ENCODE peak calls at places on chromosomes 6 and 20, in eight cellular contexts. One of them, this sample, is unnamed.

GRCh38 chr6:82217014-82217621 is 30.4 kb downstream of the IBTK start:
- DNase-seq in WTC11: no peak
- DNase-seq in nephron progenitor cell: no peak
- DNase-seq in heart left ventricle: no peak
- DNase-seq in endothelial cell: no peak
- DNase-seq in Panc1: no peak
- DNase-seq in endodermal cell: no peak
- DNase-seq in left ventricle myocardium inferior: no peak
- DNase-seq in this sample: no peak

GRCh38 chr6:138957903-138958302 is 30.1 kb downstream of the REPS1 start:
- DNase-seq in WTC11: no peak
- DNase-seq in nephron progenitor cell: no peak
- DNase-seq in heart left ventricle: no peak
- DNase-seq in endothelial cell: no peak
- DNase-seq in Panc1: no peak
- DNase-seq in endodermal cell: no peak
- DNase-seq in left ventricle myocardium inferior: no peak
- DNase-seq in this sample: no peak

GRCh38 chr20:645318-646106 is 7.5 kb downstream of the SRXN1 start:
- DNase-seq in WTC11: peak
- DNase-seq in nephron progenitor cell: peak
- DNase-seq in heart left ventricle: peak
- DNase-seq in endothelial cell: peak
- DNase-seq in Panc1: peak
- DNase-seq in endodermal cell: peak
- DNase-seq in left ventricle myocardium inferior: peak
- DNase-seq in this sample: peak

GRCh38 chr6:148242180-148242579 is 100.5 kb upstream of the SASH1 start:
- DNase-seq in WTC11: no peak
- DNase-seq in nephron progenitor cell: no peak
- DNase-seq in heart left ventricle: no peak
- DNase-seq in endothelial cell: no peak
- DNase-seq in Panc1: no peak
- DNase-seq in endodermal cell: no peak
- DNase-seq in left ventricle myocardium inferior: no peak
- DNase-seq in this sample: no peak

GRCh38 chr6:105428342-105428957 is 25.6 kb upstream of the PREP start:
- DNase-seq in WTC11: no peak
- DNase-seq in nephron progenitor cell: no peak
- DNase-seq in heart left ventricle: no peak
- DNase-seq in endothelial cell: no peak
- DNase-seq in Panc1: no peak
- DNase-seq in endodermal cell: no peak
- DNase-seq in left ventricle myocardium inferior: no peak
- DNase-seq in this sample: no peak

GRCh38 chr6:33359331-33359730 is 32.3 kb upstream of the KIFC1 start:
- DNase-seq in WTC11: no peak
- DNase-seq in nephron progenitor cell: no peak
- DNase-seq in heart left ventricle: no peak
- DNase-seq in endothelial cell: no peak
- DNase-seq in Panc1: no peak
- DNase-seq in endodermal cell: no peak
- DNase-seq in left ventricle myocardium inferior: no peak
- DNase-seq in this sample: no peak

GRCh38 chr6:32668226-32668747 is 1.8 kb upstream of the HLA-DQB1 start:
- DNase-seq in WTC11: no peak
- DNase-seq in nephron progenitor cell: no peak
- DNase-seq in heart left ventricle: peak
- DNase-seq in endothelial cell: no peak
- DNase-seq in Panc1: no peak
- DNase-seq in endodermal cell: peak
- DNase-seq in left ventricle myocardium inferior: no peak
- DNase-seq in this sample: no peak

GRCh38 chr20:32470025-32470861 is 112.1 kb downstream of the ASXL1 start:
- DNase-seq in WTC11: peak
- DNase-seq in nephron progenitor cell: peak
- DNase-seq in heart left ventricle: peak
- DNase-seq in endothelial cell: peak
- DNase-seq in Panc1: no peak
- DNase-seq in endodermal cell: peak
- DNase-seq in left ventricle myocardium inferior: peak
- DNase-seq in this sample: no peak

GRCh38 chr6:44338228-44339122 is 4.0 kb upstream of the SPATS1 start:
- DNase-seq in WTC11: peak
- DNase-seq in nephron progenitor cell: peak
- DNase-seq in heart left ventricle: peak
- DNase-seq in endothelial cell: peak
- DNase-seq in Panc1: peak
- DNase-seq in endodermal cell: peak
- DNase-seq in left ventricle myocardium inferior: peak
- DNase-seq in this sample: peak

GRCh38 chr6:67394254-67394653 is 1240.8 kb upstream of the ADGRB3 start:
- DNase-seq in WTC11: no peak
- DNase-seq in nephron progenitor cell: no peak
- DNase-seq in heart left ventricle: no peak
- DNase-seq in endothelial cell: no peak
- DNase-seq in Panc1: no peak
- DNase-seq in endodermal cell: no peak
- DNase-seq in left ventricle myocardium inferior: no peak
- DNase-seq in this sample: no peak

GRCh38 chr6:113596907-113597583 is 260.1 kb upstream of the MARCKS start:
- DNase-seq in WTC11: no peak
- DNase-seq in nephron progenitor cell: peak
- DNase-seq in heart left ventricle: peak
- DNase-seq in endothelial cell: no peak
- DNase-seq in Panc1: no peak
- DNase-seq in endodermal cell: no peak
- DNase-seq in left ventricle myocardium inferior: no peak
- DNase-seq in this sample: no peak

GRCh38 chr20:38210741-38211140 is 45.7 kb upstream of the TGM2 start:
- DNase-seq in WTC11: no peak
- DNase-seq in nephron progenitor cell: no peak
- DNase-seq in heart left ventricle: no peak
- DNase-seq in endothelial cell: no peak
- DNase-seq in Panc1: no peak
- DNase-seq in endodermal cell: no peak
- DNase-seq in left ventricle myocardium inferior: no peak
- DNase-seq in this sample: no peak

GRCh38 chr6:166830891-166831363 is 125.4 kb downstream of the RNASET2 start:
- DNase-seq in WTC11: no peak
- DNase-seq in nephron progenitor cell: no peak
- DNase-seq in heart left ventricle: no peak
- DNase-seq in endothelial cell: no peak
- DNase-seq in Panc1: no peak
- DNase-seq in endodermal cell: no peak
- DNase-seq in left ventricle myocardium inferior: no peak
- DNase-seq in this sample: no peak

GRCh38 chr20:9838035-9838377 is 870 bp downstream of the PAK5 start:
- DNase-seq in WTC11: no peak
- DNase-seq in nephron progenitor cell: peak
- DNase-seq in heart left ventricle: no peak
- DNase-seq in endothelial cell: no peak
- DNase-seq in Panc1: no peak
- DNase-seq in endodermal cell: no peak
- DNase-seq in left ventricle myocardium inferior: no peak
- DNase-seq in this sample: no peak

GRCh38 chr6:7169296-7169721 is 61.5 kb downstream of the RREB1 start:
- DNase-seq in WTC11: no peak
- DNase-seq in nephron progenitor cell: no peak
- DNase-seq in heart left ventricle: peak
- DNase-seq in endothelial cell: no peak
- DNase-seq in Panc1: no peak
- DNase-seq in endodermal cell: no peak
- DNase-seq in left ventricle myocardium inferior: peak
- DNase-seq in this sample: no peak

GRCh38 chr20:1827974-1828785 is 67.0 kb upstream of the SIRPA start:
- DNase-seq in WTC11: no peak
- DNase-seq in nephron progenitor cell: no peak
- DNase-seq in heart left ventricle: peak
- DNase-seq in endothelial cell: no peak
- DNase-seq in Panc1: no peak
- DNase-seq in endodermal cell: no peak
- DNase-seq in left ventricle myocardium inferior: peak
- DNase-seq in this sample: no peak

GRCh38 chr6:27273783-27274182 is 26.3 kb downstream of the PRSS16 start:
- DNase-seq in WTC11: no peak
- DNase-seq in nephron progenitor cell: no peak
- DNase-seq in heart left ventricle: no peak
- DNase-seq in endothelial cell: no peak
- DNase-seq in Panc1: no peak
- DNase-seq in endodermal cell: no peak
- DNase-seq in left ventricle myocardium inferior: no peak
- DNase-seq in this sample: no peak

GRCh38 chr6:132365319-132365907 is 35.9 kb downstream of the MOXD1 start:
- DNase-seq in WTC11: no peak
- DNase-seq in nephron progenitor cell: peak
- DNase-seq in heart left ventricle: no peak
- DNase-seq in endothelial cell: no peak
- DNase-seq in Panc1: no peak
- DNase-seq in endodermal cell: peak
- DNase-seq in left ventricle myocardium inferior: no peak
- DNase-seq in this sample: no peak

DNA sequence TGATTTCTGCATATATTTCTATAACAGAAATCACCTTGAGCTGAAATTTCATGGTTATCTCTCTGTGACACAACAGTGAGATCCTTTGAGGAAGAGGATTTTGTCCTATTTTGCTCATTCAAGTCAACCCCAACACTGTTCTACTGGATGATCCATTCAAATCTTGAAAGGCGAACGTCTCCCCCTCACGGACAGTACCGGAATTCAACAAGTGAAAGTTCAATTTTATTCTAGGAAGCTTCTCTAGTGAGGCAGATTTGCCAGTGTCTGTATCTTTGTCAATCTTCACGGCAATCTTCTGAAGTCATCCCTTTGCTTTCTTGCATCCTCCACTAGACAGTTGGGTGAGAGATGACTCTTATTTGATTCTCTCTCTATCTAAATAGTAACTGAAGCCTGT is 91.7 kb upstream of the PDE7B start:
- DNase-seq in WTC11: peak
- DNase-seq in nephron progenitor cell: no peak
- DNase-seq in heart left ventricle: no peak
- DNase-seq in endothelial cell: no peak
- DNase-seq in Panc1: no peak
- DNase-seq in endodermal cell: no peak
- DNase-seq in left ventricle myocardium inferior: no peak
- DNase-seq in this sample: no peak
- TF ChIP-seq CTCF in WTC11: no peak
- TF ChIP-seq CTCF in nephron progenitor cell: no peak
- TF ChIP-seq CTCF in heart left ventricle: no peak
- TF ChIP-seq CTCF in endothelial cell: no peak
- TF ChIP-seq CTCF in Panc1: peak
- TF ChIP-seq CTCF in endodermal cell: peak
- TF ChIP-seq CTCF in left ventricle myocardium inferior: no peak
- TF ChIP-seq CTCF in this sample: no peak

GRCh38 chr6:169566319-169566718 is 135.5 kb downstream of the WDR27 start:
- DNase-seq in WTC11: no peak
- DNase-seq in nephron progenitor cell: no peak
- DNase-seq in heart left ventricle: no peak
- DNase-seq in endothelial cell: no peak
- DNase-seq in Panc1: no peak
- DNase-seq in endodermal cell: no peak
- DNase-seq in left ventricle myocardium inferior: no peak
- DNase-seq in this sample: no peak

GRCh38 chr6:169561665-169562064 is 140.2 kb downstream of the WDR27 start:
- DNase-seq in WTC11: no peak
- DNase-seq in nephron progenitor cell: no peak
- DNase-seq in heart left ventricle: no peak
- DNase-seq in endothelial cell: no peak
- DNase-seq in Panc1: no peak
- DNase-seq in endodermal cell: no peak
- DNase-seq in left ventricle myocardium inferior: no peak
- DNase-seq in this sample: no peak

GRCh38 chr6:169567809-169568208 is 134.0 kb downstream of the WDR27 start:
- DNase-seq in WTC11: no peak
- DNase-seq in nephron progenitor cell: no peak
- DNase-seq in heart left ventricle: no peak
- DNase-seq in endothelial cell: no peak
- DNase-seq in Panc1: no peak
- DNase-seq in endodermal cell: no peak
- DNase-seq in left ventricle myocardium inferior: no peak
- DNase-seq in this sample: no peak

GRCh38 chr6:169566961-169567360 is 134.9 kb downstream of the WDR27 start:
- DNase-seq in WTC11: no peak
- DNase-seq in nephron progenitor cell: no peak
- DNase-seq in heart left ventricle: no peak
- DNase-seq in endothelial cell: no peak
- DNase-seq in Panc1: no peak
- DNase-seq in endodermal cell: no peak
- DNase-seq in left ventricle myocardium inferior: no peak
- DNase-seq in this sample: no peak

GRCh38 chr6:169564453-169565240 is 137.2 kb downstream of the WDR27 start:
- DNase-seq in WTC11: peak
- DNase-seq in nephron progenitor cell: no peak
- DNase-seq in heart left ventricle: no peak
- DNase-seq in endothelial cell: no peak
- DNase-seq in Panc1: no peak
- DNase-seq in endodermal cell: no peak
- DNase-seq in left ventricle myocardium inferior: no peak
- DNase-seq in this sample: no peak
- TF ChIP-seq CTCF in WTC11: no peak
- TF ChIP-seq CTCF in nephron progenitor cell: no peak
- TF ChIP-seq CTCF in heart left ventricle: no peak
- TF ChIP-seq CTCF in endothelial cell: no peak
- TF ChIP-seq CTCF in Panc1: no peak
- TF ChIP-seq CTCF in endodermal cell: peak
- TF ChIP-seq CTCF in left ventricle myocardium inferior: no peak
- TF ChIP-seq CTCF in this sample: no peak

DNA sequence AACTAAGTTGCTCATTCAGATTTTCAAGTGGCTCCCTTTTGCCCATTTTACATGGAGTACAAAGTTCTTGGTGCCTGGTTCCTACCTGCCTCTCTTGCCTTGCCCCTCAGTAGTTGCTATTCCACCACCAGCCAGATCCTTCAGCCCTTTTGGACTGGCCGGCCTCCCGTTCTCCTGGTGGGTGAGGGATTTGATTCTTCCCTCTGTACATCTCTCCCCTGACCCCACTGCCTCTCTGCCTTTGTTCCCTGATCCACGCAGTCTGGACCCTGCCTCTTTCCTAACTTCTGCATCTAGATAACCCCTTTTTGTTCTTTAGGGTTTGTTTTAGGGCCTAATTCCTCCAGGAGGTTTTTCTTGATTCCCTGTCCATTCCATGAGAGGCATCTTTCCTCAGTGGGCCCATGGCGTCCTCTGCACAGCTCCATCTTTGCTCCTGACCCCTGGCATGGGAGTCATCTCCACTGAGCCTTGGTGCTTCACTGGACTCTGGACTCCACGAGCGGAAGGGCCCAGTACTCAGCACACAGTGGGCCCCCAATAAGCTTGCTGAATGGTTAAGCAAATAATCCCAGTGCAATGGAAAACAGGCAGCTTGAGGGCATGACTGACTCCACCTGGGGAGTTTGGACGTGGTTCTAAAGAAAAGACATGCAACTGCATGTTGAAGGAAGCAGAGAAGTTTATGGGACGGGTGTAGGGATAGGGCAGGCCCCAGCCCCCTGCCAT is 309.3 kb upstream of the SUPT3H start:
- DNase-seq in WTC11: no peak
- DNase-seq in nephron progenitor cell: no peak
- DNase-seq in heart left ventricle: no peak
- DNase-seq in endothelial cell: no peak
- DNase-seq in Panc1: no peak
- DNase-seq in endodermal cell: no peak
- DNase-seq in left ventricle myocardium inferior: no peak
- DNase-seq in this sample: no peak
- TF ChIP-seq CTCF in WTC11: no peak
- TF ChIP-seq CTCF in nephron progenitor cell: no peak
- TF ChIP-seq CTCF in heart left ventricle: no peak
- TF ChIP-seq CTCF in endothelial cell: no peak
- TF ChIP-seq CTCF in Panc1: no peak
- TF ChIP-seq CTCF in endodermal cell: no peak
- TF ChIP-seq CTCF in left ventricle myocardium inferior: no peak
- TF ChIP-seq CTCF in this sample: no peak

GRCh38 chr6:157615411-157615763 is 207.7 kb upstream of the SNX9 start:
- DNase-seq in WTC11: no peak
- DNase-seq in nephron progenitor cell: no peak
- DNase-seq in heart left ventricle: no peak
- DNase-seq in endothelial cell: no peak
- DNase-seq in Panc1: no peak
- DNase-seq in endodermal cell: no peak
- DNase-seq in left ventricle myocardium inferior: no peak
- DNase-seq in this sample: no peak
- TF ChIP-seq CTCF in WTC11: no peak
- TF ChIP-seq CTCF in nephron progenitor cell: no peak
- TF ChIP-seq CTCF in heart left ventricle: peak
- TF ChIP-seq CTCF in endothelial cell: no peak
- TF ChIP-seq CTCF in Panc1: no peak
- TF ChIP-seq CTCF in endodermal cell: peak
- TF ChIP-seq CTCF in left ventricle myocardium inferior: peak
- TF ChIP-seq CTCF in this sample: no peak

This sample was measured in activated B cell treated with CpG ODN at 0.5 μM for 24 hours.